ENCODE peak calls at places on chromosomes 6 and 20, in eight cellular contexts. One of them, this sample, is unnamed.

GRCh38 chr6:85390105-85390728 is 59.7 kb upstream of the NT5E start:
- DNase-seq in naive thymus-derived CD8-positive, alpha-beta T cell: no peak
- DNase-seq in NCI-H1105: no peak
- DNase-seq in choroid plexus epithelial cell: no peak
- DNase-seq in HFFc6: peak; percentile 29
- DNase-seq in Panc1: no peak
- DNase-seq in MM.1S: no peak
- DNase-seq in stimulated activated CD4-positive, alpha-beta T cell treated with anti-CD3 and anti-CD28 coated beads, TNF-alpha, amount 100 ng/mL, for 1 hour: no peak
- DNase-seq in this sample: no peak

GRCh38 chr6:14074723-14075503 is 42.7 kb upstream of the CD83 start:
- DNase-seq in naive thymus-derived CD8-positive, alpha-beta T cell: no peak
- DNase-seq in NCI-H1105: no peak
- DNase-seq in choroid plexus epithelial cell: peak; percentile 75
- DNase-seq in HFFc6: no peak
- DNase-seq in Panc1: no peak
- DNase-seq in MM.1S: peak; percentile 82
- DNase-seq in stimulated activated CD4-positive, alpha-beta T cell treated with anti-CD3 and anti-CD28 coated beads, TNF-alpha, amount 100 ng/mL, for 1 hour: no peak
- DNase-seq in this sample: no peak

GRCh38 chr6:99334526-99335127 is 14.8 kb downstream of the FAXC start:
- DNase-seq in naive thymus-derived CD8-positive, alpha-beta T cell: no peak
- DNase-seq in NCI-H1105: peak; percentile 44
- DNase-seq in choroid plexus epithelial cell: peak; percentile 84
- DNase-seq in HFFc6: peak; percentile 60
- DNase-seq in Panc1: peak; percentile 43
- DNase-seq in MM.1S: peak; percentile 67
- DNase-seq in stimulated activated CD4-positive, alpha-beta T cell treated with anti-CD3 and anti-CD28 coated beads, TNF-alpha, amount 100 ng/mL, for 1 hour: no peak
- DNase-seq in this sample: no peak

GRCh38 chr6:82980086-82980485 is 85.6 kb downstream of the UBE3D start:
- DNase-seq in naive thymus-derived CD8-positive, alpha-beta T cell: no peak
- DNase-seq in NCI-H1105: no peak
- DNase-seq in choroid plexus epithelial cell: peak; percentile 84
- DNase-seq in HFFc6: peak; percentile 79
- DNase-seq in Panc1: no peak
- DNase-seq in MM.1S: no peak
- DNase-seq in stimulated activated CD4-positive, alpha-beta T cell treated with anti-CD3 and anti-CD28 coated beads, TNF-alpha, amount 100 ng/mL, for 1 hour: no peak
- DNase-seq in this sample: no peak

GRCh38 chr6:118918326-118918725 is 16.6 kb downstream of the MCM9 start:
- DNase-seq in naive thymus-derived CD8-positive, alpha-beta T cell: no peak
- DNase-seq in NCI-H1105: no peak
- DNase-seq in choroid plexus epithelial cell: peak; percentile 12
- DNase-seq in HFFc6: no peak
- DNase-seq in Panc1: no peak
- DNase-seq in MM.1S: no peak
- DNase-seq in stimulated activated CD4-positive, alpha-beta T cell treated with anti-CD3 and anti-CD28 coated beads, TNF-alpha, amount 100 ng/mL, for 1 hour: no peak
- DNase-seq in this sample: no peak

GRCh38 chr20:63027425-63028389 is 20.9 kb upstream of the BHLHE23 start:
- DNase-seq in naive thymus-derived CD8-positive, alpha-beta T cell: no peak
- DNase-seq in NCI-H1105: peak; percentile 22
- DNase-seq in choroid plexus epithelial cell: no peak
- DNase-seq in HFFc6: peak; percentile 9
- DNase-seq in Panc1: no peak
- DNase-seq in MM.1S: no peak
- DNase-seq in stimulated activated CD4-positive, alpha-beta T cell treated with anti-CD3 and anti-CD28 coated beads, TNF-alpha, amount 100 ng/mL, for 1 hour: no peak
- DNase-seq in this sample: no peak

GRCh38 chr20:59253779-59254319 is 46.6 kb upstream of the EDN3 start:
- DNase-seq in naive thymus-derived CD8-positive, alpha-beta T cell: peak; percentile 10
- DNase-seq in NCI-H1105: no peak
- DNase-seq in choroid plexus epithelial cell: no peak
- DNase-seq in HFFc6: no peak
- DNase-seq in Panc1: no peak
- DNase-seq in MM.1S: peak; percentile 8
- DNase-seq in stimulated activated CD4-positive, alpha-beta T cell treated with anti-CD3 and anti-CD28 coated beads, TNF-alpha, amount 100 ng/mL, for 1 hour: no peak
- DNase-seq in this sample: no peak

GRCh38 chr20:22350624-22351023 is 233.7 kb downstream of the FOXA2 start:
- DNase-seq in naive thymus-derived CD8-positive, alpha-beta T cell: no peak
- DNase-seq in NCI-H1105: no peak
- DNase-seq in choroid plexus epithelial cell: no peak
- DNase-seq in HFFc6: no peak
- DNase-seq in Panc1: no peak
- DNase-seq in MM.1S: no peak
- DNase-seq in stimulated activated CD4-positive, alpha-beta T cell treated with anti-CD3 and anti-CD28 coated beads, TNF-alpha, amount 100 ng/mL, for 1 hour: no peak
- DNase-seq in this sample: no peak

GRCh38 chr6:110826236-110827129 is 11.2 kb upstream of the CDK19 start:
- DNase-seq in naive thymus-derived CD8-positive, alpha-beta T cell: no peak
- DNase-seq in NCI-H1105: no peak
- DNase-seq in choroid plexus epithelial cell: no peak
- DNase-seq in HFFc6: no peak
- DNase-seq in Panc1: no peak
- DNase-seq in MM.1S: no peak
- DNase-seq in stimulated activated CD4-positive, alpha-beta T cell treated with anti-CD3 and anti-CD28 coated beads, TNF-alpha, amount 100 ng/mL, for 1 hour: no peak
- DNase-seq in this sample: no peak

GRCh38 chr20:47785900-47786762 is 850 bp upstream of the SULF2 start:
- DNase-seq in naive thymus-derived CD8-positive, alpha-beta T cell: no peak
- DNase-seq in NCI-H1105: peak; percentile 62
- DNase-seq in choroid plexus epithelial cell: peak; percentile 85
- DNase-seq in HFFc6: peak; percentile 18
- DNase-seq in Panc1: no peak
- DNase-seq in MM.1S: peak; percentile 88
- DNase-seq in stimulated activated CD4-positive, alpha-beta T cell treated with anti-CD3 and anti-CD28 coated beads, TNF-alpha, amount 100 ng/mL, for 1 hour: no peak
- DNase-seq in this sample: peak; percentile 90

GRCh38 chr6:170158296-170159039 is 132.4 kb downstream of the DLL1 start:
- DNase-seq in naive thymus-derived CD8-positive, alpha-beta T cell: no peak
- DNase-seq in NCI-H1105: no peak
- DNase-seq in choroid plexus epithelial cell: no peak
- DNase-seq in HFFc6: no peak
- DNase-seq in Panc1: no peak
- DNase-seq in MM.1S: no peak
- DNase-seq in stimulated activated CD4-positive, alpha-beta T cell treated with anti-CD3 and anti-CD28 coated beads, TNF-alpha, amount 100 ng/mL, for 1 hour: no peak
- DNase-seq in this sample: no peak

GRCh38 chr20:11544029-11544678 is 373.5 kb upstream of the BTBD3 start:
- DNase-seq in naive thymus-derived CD8-positive, alpha-beta T cell: no peak
- DNase-seq in NCI-H1105: no peak
- DNase-seq in choroid plexus epithelial cell: peak; percentile 85
- DNase-seq in HFFc6: peak; percentile 64
- DNase-seq in Panc1: peak; percentile 48
- DNase-seq in MM.1S: peak; percentile 86
- DNase-seq in stimulated activated CD4-positive, alpha-beta T cell treated with anti-CD3 and anti-CD28 coated beads, TNF-alpha, amount 100 ng/mL, for 1 hour: no peak
- DNase-seq in this sample: peak; percentile 48

GRCh38 chr6:37607949-37608348 is 89.7 kb downstream of the MDGA1 start:
- DNase-seq in naive thymus-derived CD8-positive, alpha-beta T cell: no peak
- DNase-seq in NCI-H1105: no peak
- DNase-seq in choroid plexus epithelial cell: peak; percentile 57
- DNase-seq in HFFc6: no peak
- DNase-seq in Panc1: no peak
- DNase-seq in MM.1S: no peak
- DNase-seq in stimulated activated CD4-positive, alpha-beta T cell treated with anti-CD3 and anti-CD28 coated beads, TNF-alpha, amount 100 ng/mL, for 1 hour: no peak
- DNase-seq in this sample: no peak

GRCh38 chr6:111818539-111819226 is 54.6 kb downstream of the FYN start:
- DNase-seq in naive thymus-derived CD8-positive, alpha-beta T cell: no peak
- DNase-seq in NCI-H1105: no peak
- DNase-seq in choroid plexus epithelial cell: peak; percentile 87
- DNase-seq in HFFc6: peak; percentile 25
- DNase-seq in Panc1: no peak
- DNase-seq in MM.1S: no peak
- DNase-seq in stimulated activated CD4-positive, alpha-beta T cell treated with anti-CD3 and anti-CD28 coated beads, TNF-alpha, amount 100 ng/mL, for 1 hour: no peak
- DNase-seq in this sample: no peak

GRCh38 chr6:135870722-135871121 is 19.2 kb downstream of the PDE7B start:
- DNase-seq in naive thymus-derived CD8-positive, alpha-beta T cell: no peak
- DNase-seq in NCI-H1105: no peak
- DNase-seq in choroid plexus epithelial cell: peak; percentile 78
- DNase-seq in HFFc6: no peak
- DNase-seq in Panc1: no peak
- DNase-seq in MM.1S: no peak
- DNase-seq in stimulated activated CD4-positive, alpha-beta T cell treated with anti-CD3 and anti-CD28 coated beads, TNF-alpha, amount 100 ng/mL, for 1 hour: no peak
- DNase-seq in this sample: no peak

GRCh38 chr6:127784468-127784867 is 116.4 kb downstream of the THEMIS start:
- DNase-seq in naive thymus-derived CD8-positive, alpha-beta T cell: no peak
- DNase-seq in NCI-H1105: no peak
- DNase-seq in choroid plexus epithelial cell: no peak
- DNase-seq in HFFc6: no peak
- DNase-seq in Panc1: no peak
- DNase-seq in MM.1S: no peak
- DNase-seq in stimulated activated CD4-positive, alpha-beta T cell treated with anti-CD3 and anti-CD28 coated beads, TNF-alpha, amount 100 ng/mL, for 1 hour: no peak
- DNase-seq in this sample: no peak

GRCh38 chr6:46015119-46015968 is at the start of gene CLIC5:
- DNase-seq in naive thymus-derived CD8-positive, alpha-beta T cell: no peak
- DNase-seq in NCI-H1105: peak; percentile 16
- DNase-seq in choroid plexus epithelial cell: no peak
- DNase-seq in HFFc6: no peak
- DNase-seq in Panc1: no peak
- DNase-seq in MM.1S: peak; percentile 35
- DNase-seq in stimulated activated CD4-positive, alpha-beta T cell treated with anti-CD3 and anti-CD28 coated beads, TNF-alpha, amount 100 ng/mL, for 1 hour: peak; percentile 15
- DNase-seq in this sample: peak; percentile 86

GRCh38 chr6:117444600-117444999 is 18.9 kb upstream of the ROS1 start:
- DNase-seq in naive thymus-derived CD8-positive, alpha-beta T cell: no peak
- DNase-seq in NCI-H1105: no peak
- DNase-seq in choroid plexus epithelial cell: peak; percentile 83
- DNase-seq in HFFc6: no peak
- DNase-seq in Panc1: no peak
- DNase-seq in MM.1S: no peak
- DNase-seq in stimulated activated CD4-positive, alpha-beta T cell treated with anti-CD3 and anti-CD28 coated beads, TNF-alpha, amount 100 ng/mL, for 1 hour: no peak
- DNase-seq in this sample: no peak

This sample was measured in lower leg skin.